ENCODE peak calls at places on chromosomes 11 and 22, in four cellular contexts. One of them, this sample, is unnamed.

GRCh38 chr22:22195265-22196017 is 49.1 kb upstream of the VPREB1 start:
- DNase-seq in fibroblast of the aortic adventitia: peak; percentile 45
- DNase-seq in OCI-LY7: peak; percentile 99
- DNase-seq in tibial artery: peak; percentile 71
- DNase-seq in this sample: peak; percentile 60

GRCh38 chr11:125433454-125434121 is 62.5 kb downstream of the FEZ1 start:
- DNase-seq in fibroblast of the aortic adventitia: peak; percentile 67
- DNase-seq in OCI-LY7: peak; percentile 39
- DNase-seq in tibial artery: peak; percentile 61
- DNase-seq in this sample: peak; percentile 45

GRCh38 chr11:118939948-118940598 is 14.3 kb upstream of the BCL9L start:
- DNase-seq in fibroblast of the aortic adventitia: no peak
- DNase-seq in OCI-LY7: peak; percentile 61
- DNase-seq in tibial artery: no peak
- DNase-seq in this sample: no peak

GRCh38 chr11:93858376-93858775 is 8.0 kb upstream of the VSTM5 start:
- DNase-seq in fibroblast of the aortic adventitia: no peak
- DNase-seq in OCI-LY7: no peak
- DNase-seq in tibial artery: no peak
- DNase-seq in this sample: no peak

GRCh38 chr11:134468081-134468668 is 56.1 kb upstream of the B3GAT1 start:
- DNase-seq in fibroblast of the aortic adventitia: no peak
- DNase-seq in OCI-LY7: no peak
- DNase-seq in tibial artery: no peak
- DNase-seq in this sample: no peak

GRCh38 chr11:108958446-108959123 is 293.7 kb downstream of the DDX10 start:
- DNase-seq in fibroblast of the aortic adventitia: peak; percentile 39
- DNase-seq in OCI-LY7: no peak
- DNase-seq in tibial artery: no peak
- DNase-seq in this sample: peak; percentile 73

GRCh38 chr11:118911880-118912741 is 13.6 kb downstream of the BCL9L start:
- DNase-seq in fibroblast of the aortic adventitia: peak; percentile 80
- DNase-seq in OCI-LY7: no peak
- DNase-seq in tibial artery: peak; percentile 95
- DNase-seq in this sample: peak; percentile 93

GRCh38 chr11:65437436-65438227 is 15.0 kb downstream of the NEAT1 start:
- DNase-seq in fibroblast of the aortic adventitia: peak; percentile 56
- DNase-seq in OCI-LY7: no peak
- DNase-seq in tibial artery: peak; percentile 64
- DNase-seq in this sample: peak; percentile 70

GRCh38 chr11:85772700-85773099 is 38.2 kb downstream of the SYTL2 start:
- DNase-seq in fibroblast of the aortic adventitia: no peak
- DNase-seq in OCI-LY7: no peak
- DNase-seq in tibial artery: no peak
- DNase-seq in this sample: peak; percentile 77

GRCh38 chr22:39219071-39220050 is 25.4 kb downstream of the PDGFB start:
- DNase-seq in fibroblast of the aortic adventitia: no peak
- DNase-seq in OCI-LY7: no peak
- DNase-seq in tibial artery: peak; percentile 27
- DNase-seq in this sample: no peak

GRCh38 chr11:72238492-72239295 is 5.3 kb downstream of the PHOX2A start:
- DNase-seq in fibroblast of the aortic adventitia: no peak
- DNase-seq in OCI-LY7: no peak
- DNase-seq in tibial artery: no peak
- DNase-seq in this sample: no peak

GRCh38 chr22:41445171-41446056 is 1.2 kb downstream of the TOB2 start:
- DNase-seq in fibroblast of the aortic adventitia: peak; percentile 6
- DNase-seq in OCI-LY7: peak; percentile 60
- DNase-seq in tibial artery: no peak
- DNase-seq in this sample: peak; percentile 44

GRCh38 chr11:69134957-69135356 is 20.8 kb upstream of the SMIM38 start:
- DNase-seq in fibroblast of the aortic adventitia: no peak
- DNase-seq in OCI-LY7: no peak
- DNase-seq in tibial artery: peak; percentile 45
- DNase-seq in this sample: no peak

GRCh38 chr11:75771646-75772410 is 3.2 kb downstream of the DGAT2 start:
- DNase-seq in fibroblast of the aortic adventitia: peak; percentile 91
- DNase-seq in OCI-LY7: no peak
- DNase-seq in tibial artery: peak; percentile 58
- DNase-seq in this sample: peak; percentile 75

GRCh38 chr22:37510046-37510445 is 9.2 kb downstream of the CARD10 start:
- DNase-seq in fibroblast of the aortic adventitia: no peak
- DNase-seq in OCI-LY7: no peak
- DNase-seq in tibial artery: no peak
- DNase-seq in this sample: no peak

GRCh38 chr11:122076721-122077120 is 39.3 kb downstream of the BLID start:
- DNase-seq in fibroblast of the aortic adventitia: no peak
- DNase-seq in OCI-LY7: no peak
- DNase-seq in tibial artery: no peak
- DNase-seq in this sample: no peak

GRCh38 chr22:42747701-42748513 is 27.2 kb upstream of the A4GALT start:
- DNase-seq in fibroblast of the aortic adventitia: peak; percentile 85
- DNase-seq in OCI-LY7: no peak
- DNase-seq in tibial artery: no peak
- DNase-seq in this sample: peak; percentile 71

GRCh38 chr11:73286240-73286810 is 14.2 kb downstream of the P2RY6 start:
- DNase-seq in fibroblast of the aortic adventitia: no peak
- DNase-seq in OCI-LY7: no peak
- DNase-seq in tibial artery: peak; percentile 37
- DNase-seq in this sample: no peak
- TF ChIP-seq CTCF in fibroblast of the aortic adventitia: no peak
- TF ChIP-seq CTCF in OCI-LY7: peak; percentile 12
- TF ChIP-seq CTCF in tibial artery: no peak
- TF ChIP-seq CTCF in this sample: no peak

DNA sequence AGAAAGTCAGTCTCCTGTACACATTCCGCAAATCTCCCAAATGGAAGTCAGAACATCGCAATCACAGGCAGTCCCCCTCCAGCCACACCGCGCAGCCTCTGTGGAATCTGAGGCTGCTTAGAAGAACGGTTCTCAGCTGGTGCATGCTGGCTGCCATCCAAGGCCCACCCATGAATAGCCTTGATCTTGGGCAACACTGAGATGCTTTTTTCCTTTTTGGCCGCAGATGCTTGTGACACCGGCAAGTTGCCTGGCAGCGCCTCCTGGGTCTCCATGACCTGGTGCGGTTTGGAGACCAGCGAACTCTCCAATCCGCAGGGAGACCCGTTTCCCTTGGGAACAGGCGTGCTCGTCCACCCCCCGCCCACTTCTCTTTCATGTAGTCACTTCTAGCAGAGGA is 26.3 kb upstream of the PHF21B start:
- DNase-seq in fibroblast of the aortic adventitia: peak; percentile 19
- DNase-seq in OCI-LY7: no peak
- DNase-seq in tibial artery: no peak
- DNase-seq in this sample: peak; percentile 13
- TF ChIP-seq CTCF in fibroblast of the aortic adventitia: no peak
- TF ChIP-seq CTCF in OCI-LY7: no peak
- TF ChIP-seq CTCF in tibial artery: no peak
- TF ChIP-seq CTCF in this sample: no peak

DNA sequence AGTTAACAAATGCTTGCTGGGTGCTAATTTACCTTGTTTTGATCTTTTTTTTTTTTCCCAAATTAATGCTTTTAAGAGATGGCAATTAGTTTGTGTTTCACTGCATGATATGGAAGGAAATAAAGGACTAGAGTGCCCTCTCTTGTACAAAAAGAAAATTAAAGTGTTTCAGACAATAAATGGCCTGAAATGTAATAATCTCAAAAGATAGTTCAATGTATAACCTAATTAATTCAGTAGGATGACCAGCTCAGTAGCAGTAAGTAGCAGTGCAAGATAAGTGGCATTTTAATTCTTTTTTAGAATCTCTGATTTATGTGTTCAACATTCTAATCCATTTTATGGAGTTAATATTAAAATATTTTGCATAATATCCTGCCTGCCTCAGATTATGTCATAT is 39.9 kb upstream of the MYO18B start:
- DNase-seq in fibroblast of the aortic adventitia: peak; percentile 55
- DNase-seq in OCI-LY7: peak; percentile 30
- DNase-seq in tibial artery: no peak
- DNase-seq in this sample: peak; percentile 36
- TF ChIP-seq CTCF in fibroblast of the aortic adventitia: peak; percentile 31
- TF ChIP-seq CTCF in OCI-LY7: peak; percentile 83
- TF ChIP-seq CTCF in tibial artery: peak; percentile 42
- TF ChIP-seq CTCF in this sample: peak; percentile 38

DNA sequence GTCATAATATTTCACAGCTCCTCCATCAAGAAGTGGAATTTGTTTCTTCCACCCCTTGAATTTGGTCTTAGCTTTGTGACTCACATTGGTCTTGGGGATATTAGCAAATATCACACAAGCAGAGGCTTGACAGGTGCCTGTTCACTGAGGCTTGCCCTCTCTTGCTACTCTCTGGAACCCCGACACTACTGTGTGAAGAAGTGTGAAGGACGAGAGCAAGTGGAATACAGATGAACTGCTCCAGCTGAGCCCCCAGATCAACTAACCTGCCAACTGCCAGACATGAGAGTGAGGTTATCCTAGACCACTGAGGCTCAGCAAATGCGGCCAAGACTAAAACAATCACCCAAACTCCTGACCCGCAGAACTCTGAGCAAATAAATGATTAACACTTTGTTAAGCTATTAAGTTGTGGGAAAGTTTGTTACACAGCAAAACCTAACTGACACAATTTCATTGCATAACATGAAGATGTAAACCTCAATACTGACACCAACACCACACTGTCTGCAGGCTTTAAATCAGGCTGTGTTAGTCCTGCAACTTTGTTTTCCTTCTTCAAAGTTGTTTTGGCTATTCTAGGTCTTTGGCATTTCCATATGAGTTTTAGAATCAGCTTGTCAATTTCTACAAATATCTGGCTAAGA is 142.5 kb downstream of the APOL5 start:
- DNase-seq in fibroblast of the aortic adventitia: no peak
- DNase-seq in OCI-LY7: peak; percentile 86
- DNase-seq in tibial artery: no peak
- DNase-seq in this sample: no peak
- TF ChIP-seq CTCF in fibroblast of the aortic adventitia: no peak
- TF ChIP-seq CTCF in OCI-LY7: no peak
- TF ChIP-seq CTCF in tibial artery: no peak
- TF ChIP-seq CTCF in this sample: no peak

DNA sequence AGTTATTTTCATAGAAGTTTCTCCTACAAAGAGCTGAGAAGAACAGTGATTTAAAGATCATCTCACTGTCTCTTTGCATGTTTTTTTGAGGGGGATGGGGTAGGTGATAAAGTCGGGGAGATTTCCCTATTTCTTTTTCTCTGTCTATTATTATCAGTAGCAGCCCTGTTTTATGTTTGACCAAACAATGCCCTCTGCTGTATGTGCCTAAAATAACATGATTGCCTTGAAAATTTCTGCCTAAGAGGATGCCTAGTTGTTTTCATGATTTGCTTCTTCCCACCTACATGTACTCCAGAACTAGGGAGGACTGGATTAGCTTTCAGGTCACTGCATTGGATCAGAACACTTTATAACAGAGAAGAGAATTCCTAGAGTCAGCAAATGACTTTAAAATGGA is 1330.2 kb downstream of the LRRC4C start:
- DNase-seq in fibroblast of the aortic adventitia: no peak
- DNase-seq in OCI-LY7: no peak
- DNase-seq in tibial artery: no peak
- DNase-seq in this sample: no peak
- TF ChIP-seq CTCF in fibroblast of the aortic adventitia: no peak
- TF ChIP-seq CTCF in OCI-LY7: peak; percentile 28
- TF ChIP-seq CTCF in tibial artery: no peak
- TF ChIP-seq CTCF in this sample: no peak

GRCh38 chr11:12052676-12053605 is 44.5 kb upstream of the DKK3 start:
- DNase-seq in fibroblast of the aortic adventitia: no peak
- DNase-seq in OCI-LY7: no peak
- DNase-seq in tibial artery: no peak
- DNase-seq in this sample: no peak
- TF ChIP-seq CTCF in fibroblast of the aortic adventitia: peak; percentile 10
- TF ChIP-seq CTCF in OCI-LY7: no peak
- TF ChIP-seq CTCF in tibial artery: no peak
- TF ChIP-seq CTCF in this sample: peak; percentile 14

DNA sequence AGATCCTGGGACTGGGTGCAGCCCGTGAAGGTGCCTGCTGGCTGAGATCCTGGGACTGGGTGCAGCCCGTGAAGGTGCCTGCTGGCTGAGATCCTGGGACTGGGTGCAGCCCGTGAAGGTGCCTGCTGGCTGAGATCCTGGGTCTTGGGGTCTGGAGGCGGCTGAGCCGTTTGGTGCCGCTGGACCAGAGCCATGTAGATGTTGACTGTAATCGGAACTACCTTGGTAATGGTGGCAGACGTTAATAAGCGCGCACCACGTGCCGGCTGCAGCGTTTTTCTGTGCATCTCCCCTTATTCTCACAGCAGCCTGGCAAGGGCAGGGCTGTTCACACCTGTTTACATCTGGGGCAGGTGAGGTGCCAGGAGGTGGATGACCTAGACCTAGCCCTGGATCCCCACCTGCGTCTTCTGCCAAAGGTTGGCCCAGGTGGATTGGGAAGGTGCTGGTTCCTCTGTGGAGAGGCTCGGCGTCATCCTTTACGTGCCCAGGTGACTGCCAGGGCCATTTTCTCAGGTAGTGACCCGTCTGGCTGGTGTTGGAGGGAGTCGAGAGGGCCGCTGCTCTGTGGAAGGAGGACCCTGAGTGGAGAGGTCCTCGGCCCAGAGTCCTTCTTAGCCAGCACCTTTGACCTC is 382.5 kb downstream of the TBC1D22A start:
- DNase-seq in fibroblast of the aortic adventitia: no peak
- DNase-seq in OCI-LY7: no peak
- DNase-seq in tibial artery: no peak
- DNase-seq in this sample: no peak
- TF ChIP-seq CTCF in fibroblast of the aortic adventitia: no peak
- TF ChIP-seq CTCF in OCI-LY7: no peak
- TF ChIP-seq CTCF in tibial artery: no peak
- TF ChIP-seq CTCF in this sample: no peak

GRCh38 chr11:128664286-128664685 is 29.6 kb upstream of the FLI1 start:
- DNase-seq in fibroblast of the aortic adventitia: no peak
- DNase-seq in OCI-LY7: no peak
- DNase-seq in tibial artery: no peak
- DNase-seq in this sample: no peak
- TF ChIP-seq CTCF in fibroblast of the aortic adventitia: no peak
- TF ChIP-seq CTCF in OCI-LY7: no peak
- TF ChIP-seq CTCF in tibial artery: no peak
- TF ChIP-seq CTCF in this sample: no peak

This sample was measured in fibroblast of villous mesenchyme.